ENCODE peak calls at places on chromosomes 13 and 19, in four cellular contexts. One of them, this sample, is unnamed.

GRCh38 chr19:53870485-53870844 is 2.8 kb downstream of the MYADM start:
- DNase-seq in heart left ventricle: no peak
- DNase-seq in NCI-H187 treated with DMSO at 0.1 percent for 48 hours: no peak
- DNase-seq in KG1: peak
- DNase-seq in this sample: no peak

GRCh38 chr13:73782781-73783180 is 351.4 kb downstream of the KLF12 start:
- DNase-seq in heart left ventricle: no peak
- DNase-seq in NCI-H187 treated with DMSO at 0.1 percent for 48 hours: no peak
- DNase-seq in KG1: no peak
- DNase-seq in this sample: no peak

GRCh38 chr13:41058229-41059070 is 2.9 kb upstream of the WBP4 start:
- DNase-seq in heart left ventricle: no peak
- DNase-seq in NCI-H187 treated with DMSO at 0.1 percent for 48 hours: no peak
- DNase-seq in KG1: no peak
- DNase-seq in this sample: no peak

GRCh38 chr13:77056382-77056781 is 29.4 kb upstream of the FBXL3 start:
- DNase-seq in heart left ventricle: no peak
- DNase-seq in NCI-H187 treated with DMSO at 0.1 percent for 48 hours: no peak
- DNase-seq in KG1: no peak
- DNase-seq in this sample: no peak

GRCh38 chr19:7589822-7590221 is 5.8 kb upstream of the CAMSAP3 start:
- DNase-seq in heart left ventricle: no peak
- DNase-seq in NCI-H187 treated with DMSO at 0.1 percent for 48 hours: no peak
- DNase-seq in KG1: no peak
- DNase-seq in this sample: no peak

GRCh38 chr13:94784066-94784465 is 71.7 kb upstream of the SOX21 start:
- DNase-seq in heart left ventricle: no peak
- DNase-seq in NCI-H187 treated with DMSO at 0.1 percent for 48 hours: no peak
- DNase-seq in KG1: no peak
- DNase-seq in this sample: no peak

GRCh38 chr13:25846227-25846984 is 205.4 kb downstream of the SHISA2 start:
- DNase-seq in heart left ventricle: no peak
- DNase-seq in NCI-H187 treated with DMSO at 0.1 percent for 48 hours: no peak
- DNase-seq in KG1: no peak
- DNase-seq in this sample: no peak

GRCh38 chr13:24631922-24632321 is 48.3 kb upstream of the ATP12A start:
- DNase-seq in heart left ventricle: no peak
- DNase-seq in NCI-H187 treated with DMSO at 0.1 percent for 48 hours: no peak
- DNase-seq in KG1: no peak
- DNase-seq in this sample: no peak

GRCh38 chr19:47651132-47651531 is 42.2 kb downstream of the BICRA start:
- DNase-seq in heart left ventricle: no peak
- DNase-seq in NCI-H187 treated with DMSO at 0.1 percent for 48 hours: no peak
- DNase-seq in KG1: no peak
- DNase-seq in this sample: no peak

GRCh38 chr13:32315255-32316029 is at the start of the genes BRCA2 and ZAR1L:
- DNase-seq in heart left ventricle: peak
- DNase-seq in NCI-H187 treated with DMSO at 0.1 percent for 48 hours: no peak
- DNase-seq in KG1: peak
- DNase-seq in this sample: peak

GRCh38 chr19:53868091-53868891 is 608 bp downstream of the MYADM start:
- DNase-seq in heart left ventricle: peak
- DNase-seq in NCI-H187 treated with DMSO at 0.1 percent for 48 hours: no peak
- DNase-seq in KG1: no peak
- DNase-seq in this sample: peak

GRCh38 chr13:112244495-112245177 is 131.5 kb upstream of the SPACA7 start:
- DNase-seq in heart left ventricle: no peak
- DNase-seq in NCI-H187 treated with DMSO at 0.1 percent for 48 hours: no peak
- DNase-seq in KG1: no peak
- DNase-seq in this sample: no peak

GRCh38 chr19:13881692-13882418 is 4.9 kb downstream of the NANOS3 start:
- DNase-seq in heart left ventricle: no peak
- DNase-seq in NCI-H187 treated with DMSO at 0.1 percent for 48 hours: no peak
- DNase-seq in KG1: no peak
- DNase-seq in this sample: no peak

GRCh38 chr19:49413348-49413747 is 9.9 kb downstream of the PTH2 start:
- DNase-seq in heart left ventricle: peak
- DNase-seq in NCI-H187 treated with DMSO at 0.1 percent for 48 hours: no peak
- DNase-seq in KG1: no peak
- DNase-seq in this sample: no peak

GRCh38 chr19:32343550-32344262 is 1.7 kb upstream of the ZNF507 start:
- DNase-seq in heart left ventricle: no peak
- DNase-seq in NCI-H187 treated with DMSO at 0.1 percent for 48 hours: no peak
- DNase-seq in KG1: no peak
- DNase-seq in this sample: no peak

GRCh38 chr13:48066310-48066989 is 28.5 kb downstream of the MED4 start:
- DNase-seq in heart left ventricle: no peak
- DNase-seq in NCI-H187 treated with DMSO at 0.1 percent for 48 hours: no peak
- DNase-seq in KG1: no peak
- DNase-seq in this sample: no peak

GRCh38 chr13:111480503-111480902 is 160.1 kb downstream of the TEX29 start:
- DNase-seq in heart left ventricle: no peak
- DNase-seq in NCI-H187 treated with DMSO at 0.1 percent for 48 hours: no peak
- DNase-seq in KG1: no peak
- DNase-seq in this sample: no peak

GRCh38 chr13:97875911-97876310 is 77.6 kb upstream of the IPO5 start:
- DNase-seq in heart left ventricle: no peak
- DNase-seq in NCI-H187 treated with DMSO at 0.1 percent for 48 hours: no peak
- DNase-seq in KG1: no peak
- DNase-seq in this sample: no peak

GRCh38 chr19:42531313-42531712 is 3.0 kb upstream of the CEACAM1 start:
- DNase-seq in heart left ventricle: no peak
- DNase-seq in NCI-H187 treated with DMSO at 0.1 percent for 48 hours: no peak
- DNase-seq in KG1: no peak
- DNase-seq in this sample: no peak

GRCh38 chr19:47190167-47190727 is 40.8 kb downstream of the BBC3 start:
- DNase-seq in heart left ventricle: peak
- DNase-seq in NCI-H187 treated with DMSO at 0.1 percent for 48 hours: no peak
- DNase-seq in KG1: no peak
- DNase-seq in this sample: no peak

GRCh38 chr19:44807652-44808462 is 1.0 kb upstream of the BCAM start:
- DNase-seq in heart left ventricle: no peak
- DNase-seq in NCI-H187 treated with DMSO at 0.1 percent for 48 hours: no peak
- DNase-seq in KG1: no peak
- DNase-seq in this sample: no peak

GRCh38 chr19:1748115-1748702 is 5.1 kb upstream of the ONECUT3 start:
- DNase-seq in heart left ventricle: no peak
- DNase-seq in NCI-H187 treated with DMSO at 0.1 percent for 48 hours: no peak
- DNase-seq in KG1: no peak
- DNase-seq in this sample: no peak

GRCh38 chr19:1725100-1726064 is 27.9 kb upstream of the ONECUT3 start:
- DNase-seq in heart left ventricle: peak
- DNase-seq in NCI-H187 treated with DMSO at 0.1 percent for 48 hours: no peak
- DNase-seq in KG1: no peak
- DNase-seq in this sample: peak

GRCh38 chr13:111413407-111414187 is 93.2 kb downstream of the TEX29 start:
- DNase-seq in heart left ventricle: no peak
- DNase-seq in NCI-H187 treated with DMSO at 0.1 percent for 48 hours: no peak
- DNase-seq in KG1: no peak
- DNase-seq in this sample: no peak

GRCh38 chr13:57813641-57814040 is 182.1 kb downstream of the PCDH17 start:
- DNase-seq in heart left ventricle: no peak
- DNase-seq in NCI-H187 treated with DMSO at 0.1 percent for 48 hours: no peak
- DNase-seq in KG1: no peak
- DNase-seq in this sample: peak

GRCh38 chr19:45668342-45668871 is 386 bp downstream of the GIPR start:
- DNase-seq in heart left ventricle: no peak
- DNase-seq in NCI-H187 treated with DMSO at 0.1 percent for 48 hours: no peak
- DNase-seq in KG1: no peak
- DNase-seq in this sample: no peak

GRCh38 chr19:28968721-28969120 is 244.2 kb downstream of the UQCRFS1 start:
- DNase-seq in heart left ventricle: no peak
- DNase-seq in NCI-H187 treated with DMSO at 0.1 percent for 48 hours: no peak
- DNase-seq in KG1: no peak
- DNase-seq in this sample: no peak

GRCh38 chr13:49869514-49869913 is 66.6 kb downstream of the SPRYD7 start:
- DNase-seq in heart left ventricle: no peak
- DNase-seq in NCI-H187 treated with DMSO at 0.1 percent for 48 hours: no peak
- DNase-seq in KG1: no peak
- DNase-seq in this sample: peak

GRCh38 chr19:39692166-39692565 is 12.1 kb upstream of the LGALS14 start:
- DNase-seq in heart left ventricle: no peak
- DNase-seq in NCI-H187 treated with DMSO at 0.1 percent for 48 hours: no peak
- DNase-seq in KG1: no peak
- DNase-seq in this sample: no peak

GRCh38 chr19:44875666-44876418 is 15.2 kb upstream of the TOMM40 start:
- DNase-seq in heart left ventricle: no peak
- DNase-seq in NCI-H187 treated with DMSO at 0.1 percent for 48 hours: no peak
- DNase-seq in KG1: no peak
- DNase-seq in this sample: no peak

GRCh38 chr13:80604094-80604493 is 263.2 kb upstream of the SPRY2 start:
- DNase-seq in heart left ventricle: peak
- DNase-seq in NCI-H187 treated with DMSO at 0.1 percent for 48 hours: no peak
- DNase-seq in KG1: no peak
- DNase-seq in this sample: no peak